ENCODE peak calls at places on chromosome 1, in seven cellular contexts. Z, A, V, I, P, K and M are unnamed samples.

GRCh38 chr1:118948796-118949195 is 39.3 kb downstream of the TBX15 start:
- DNase-seq in I (no peak), Z (no peak), P (no peak), K (peak; percentile 45), A (no peak), V (no peak), M (no peak)

GRCh38 chr1:119006406-119007279 is 18.5 kb upstream of the TBX15 start:
- DNase-seq in I (peak; percentile 54), Z (no peak), A (no peak), V (no peak), P (no peak), K (no peak), M (no peak)

GRCh38 chr1:83958704-83959103 is 40.2 kb downstream of the TTLL7 start:
- DNase-seq in I (no peak), Z (no peak), A (no peak), P (no peak), K (no peak), V (peak; percentile 9), M (no peak)

GRCh38 chr1:30688920-30689794 is 34.2 kb downstream of the MATN1 start:
- DNase-seq in I (no peak), K (no peak), A (no peak), P (no peak), Z (no peak), V (no peak), M (no peak)

GRCh38 chr1:17451731-17452130 is 12.3 kb upstream of the RCC2 start:
- DNase-seq in V (no peak), I (no peak), A (no peak), P (no peak), K (no peak), Z (no peak), M (no peak)

GRCh38 chr1:70008658-70009057 is 196.7 kb downstream of the LRRC40 start:
- DNase-seq in V (no peak), I (no peak), P (no peak), K (no peak), Z (no peak), A (no peak), M (no peak)

GRCh38 chr1:203037509-203038190 is 11.4 kb downstream of the PPFIA4 start:
- DNase-seq in K (no peak), A (no peak), P (no peak), Z (no peak), V (no peak), I (no peak), M (no peak)

GRCh38 chr1:6922096-6922931 is 137.1 kb downstream of the CAMTA1 start:
- DNase-seq in A (no peak), K (peak; percentile 23), Z (no peak), I (peak; percentile 75), P (no peak), V (peak; percentile 89), M (no peak)

GRCh38 chr1:147534386-147534785 is 6.9 kb upstream of the BCL9 start:
- DNase-seq in V (no peak), Z (no peak), K (peak; percentile 19), I (no peak), P (no peak), A (no peak), M (no peak)

DNA sequence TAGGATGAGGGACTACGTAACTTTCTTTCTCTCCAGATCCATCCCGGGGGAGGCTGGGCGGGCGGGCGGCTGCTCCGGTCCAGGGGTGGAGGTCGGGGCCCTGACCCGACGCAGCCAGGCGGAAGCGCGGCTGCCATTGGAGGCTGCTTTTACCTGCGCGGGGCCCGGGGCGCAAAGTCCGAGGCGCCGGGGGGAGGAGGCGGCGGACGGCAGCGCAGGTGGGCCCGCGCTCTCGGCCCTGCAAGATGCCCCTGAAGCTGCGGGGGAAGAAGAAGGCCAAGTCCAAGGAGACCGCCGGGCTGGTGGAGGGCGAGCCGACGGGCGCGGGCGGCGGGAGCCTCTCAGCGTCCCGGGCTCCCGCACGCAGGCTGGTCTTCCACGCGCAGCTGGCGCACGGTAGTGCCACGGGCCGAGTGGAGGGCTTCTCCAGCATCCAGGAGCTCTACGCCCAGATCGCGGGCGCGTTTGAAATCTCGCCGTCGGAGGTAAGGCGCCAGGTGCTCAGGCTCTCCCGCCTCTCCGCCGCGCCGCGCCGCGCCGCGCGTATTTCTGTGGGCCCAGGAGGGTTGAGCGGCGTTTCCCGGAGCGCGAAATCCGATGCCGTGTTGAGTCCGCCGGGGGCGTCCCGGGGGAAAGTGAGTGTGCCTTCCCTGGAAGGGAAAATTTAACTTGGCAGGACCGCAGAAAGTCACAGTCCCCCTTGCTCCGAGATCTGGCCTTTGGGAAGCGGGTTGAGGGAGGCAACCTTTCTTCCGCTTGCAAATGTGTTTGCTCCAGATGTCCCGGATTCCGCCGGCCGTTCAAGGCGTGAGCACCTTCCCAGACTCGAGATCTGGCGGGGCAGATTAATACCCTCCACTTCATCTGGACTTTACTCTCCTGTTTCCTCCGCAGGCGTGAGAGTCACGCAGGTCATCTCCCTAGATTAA is at the start of gene GIPC2:
- DNase-seq in I (no peak), A (no peak), K (peak; percentile 34), V (peak; percentile 29), P (no peak), Z (no peak), M (no peak)
- H3K27ac ChIP-seq in I (peak within 1 kb of the TSS; percentile 52), A (no peak within 1 kb of the TSS), K (no peak within 1 kb of the TSS), V (no peak within 1 kb of the TSS), P (no peak within 1 kb of the TSS), Z (no peak within 1 kb of the TSS), M (no peak within 1 kb of the TSS)

GRCh38 chr1:181987334-181987870 is 74.1 kb downstream of the ZNF648 start:
- DNase-seq in A (no peak), K (no peak), Z (no peak), V (no peak), I (no peak), P (no peak), M (no peak)

GRCh38 chr1:181992072-181992471 is 69.4 kb downstream of the ZNF648 start:
- DNase-seq in A (no peak), Z (no peak), I (no peak), K (no peak), P (no peak), V (no peak), M (no peak)

GRCh38 chr1:181987996-181988395 is 73.5 kb downstream of the ZNF648 start:
- DNase-seq in V (no peak), A (no peak), Z (no peak), P (no peak), I (no peak), K (no peak), M (no peak)

GRCh38 chr1:181989521-181989920 is 72.0 kb downstream of the ZNF648 start:
- DNase-seq in K (no peak), A (no peak), I (no peak), P (no peak), V (no peak), Z (no peak), M (no peak)

DNA sequence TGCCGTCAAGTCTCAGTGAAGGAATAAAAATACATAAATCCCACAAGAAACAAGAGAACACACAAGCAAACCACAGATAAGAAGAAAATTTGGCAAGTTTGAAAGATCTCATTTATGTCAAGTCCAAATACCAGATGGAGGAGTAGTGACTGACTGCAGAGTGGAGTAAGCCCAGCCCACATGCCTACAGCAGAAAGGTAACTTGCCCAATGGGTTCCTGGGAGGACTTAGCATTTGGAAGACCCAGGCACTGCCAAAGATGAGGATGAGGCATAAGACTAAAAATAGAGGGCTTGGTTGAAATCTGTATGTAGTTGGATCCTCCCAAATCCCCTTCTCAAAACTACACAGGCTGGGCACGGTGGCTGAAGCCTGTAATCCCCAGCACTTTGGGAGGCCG is 70.8 kb downstream of the ZNF648 start:
- DNase-seq in V (no peak), A (no peak), Z (no peak), I (no peak), K (no peak), P (no peak), M (no peak)
- H3K27ac ChIP-seq in V (no peak overlapping the region), A (no peak overlapping the region), Z (no peak overlapping the region), I (no peak overlapping the region), K (no peak overlapping the region), P (no peak overlapping the region), M (no peak overlapping the region)

DNA sequence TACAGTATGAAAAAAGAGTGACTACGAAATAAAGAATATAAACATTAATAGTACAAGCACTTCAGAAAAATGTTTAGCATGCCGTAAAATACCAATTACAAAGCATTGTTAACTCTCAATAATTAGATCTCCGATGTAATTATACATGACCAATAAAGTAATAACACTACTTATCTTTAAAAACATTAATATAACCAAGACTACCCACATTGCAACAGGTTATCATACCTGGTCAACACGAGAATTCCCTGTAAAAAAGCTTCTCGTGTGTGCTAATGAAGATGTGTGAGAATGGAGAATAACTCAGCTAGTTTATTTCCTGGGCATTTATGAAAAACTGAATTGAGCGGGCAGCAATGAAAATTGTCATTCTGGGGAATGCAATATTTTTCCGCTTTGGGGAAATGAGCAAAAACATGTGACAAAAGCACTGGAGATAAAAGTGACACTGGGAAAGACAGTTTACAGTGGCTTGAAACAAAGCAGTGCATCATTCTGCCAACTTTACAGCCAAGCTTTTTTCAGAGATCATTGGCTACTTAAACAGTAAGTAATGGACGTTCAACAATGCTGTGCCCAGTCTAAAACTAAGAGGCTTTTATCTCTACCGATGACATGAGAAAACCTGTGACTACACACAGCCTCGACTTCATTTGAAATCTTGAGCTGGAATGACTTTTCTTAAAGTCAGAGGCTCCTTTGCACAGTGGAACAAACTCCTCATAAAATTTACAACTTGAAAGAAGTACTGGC is 34.7 kb downstream of the ITPKB start:
- DNase-seq in A (no peak), K (no peak), I (no peak), P (no peak), Z (no peak), V (no peak), M (no peak)
- H3K27ac ChIP-seq in A (no peak overlapping the region), K (no peak overlapping the region), I (peak overlapping the region; percentile 98), P (no peak overlapping the region), Z (no peak overlapping the region), V (no peak overlapping the region), M (peak overlapping the region; percentile 92)

GRCh38 chr1:54874079-54874830 is 12.7 kb downstream of the DHCR24 start:
- DNase-seq in A (no peak), K (no peak), Z (no peak), I (no peak), P (no peak), V (no peak), M (no peak)
- H3K27ac ChIP-seq in A (no peak overlapping the region), K (no peak overlapping the region), Z (no peak overlapping the region), I (no peak overlapping the region), P (no peak overlapping the region), V (peak overlapping the region; percentile 21), M (no peak overlapping the region)

DNA sequence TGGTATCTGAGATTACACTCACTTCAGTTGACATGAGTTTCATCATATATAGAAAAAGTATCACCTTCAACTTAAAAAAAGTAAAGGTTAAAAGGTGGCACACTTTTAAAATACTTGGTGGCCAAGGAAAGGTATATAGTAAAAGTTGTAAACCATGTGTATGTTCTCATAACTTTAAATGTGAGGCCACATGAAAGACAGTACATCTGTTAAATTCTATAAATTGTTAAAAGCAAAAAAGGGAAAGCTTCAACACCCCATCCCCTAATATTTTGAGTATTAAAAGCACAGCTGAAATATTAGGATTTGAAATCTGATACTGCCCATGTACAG is 5.6 kb downstream of the IRF2BP2 start:
- DNase-seq in K (no peak), V (no peak), Z (no peak), I (no peak), P (no peak), A (no peak), M (no peak)
- H3K27ac ChIP-seq in K (peak overlapping the region; percentile 94), V (peak overlapping the region; percentile 96), Z (peak overlapping the region; percentile 90), I (peak overlapping the region; percentile 100), P (peak overlapping the region; percentile 85), A (peak overlapping the region; percentile 95), M (peak overlapping the region; percentile 99)